ENCODE peak calls at places on chromosomes 1 and 21, in seven cellular contexts. E is Calu3; D is EL; C is fibroblast of the aortic adventitia; V is activated T-cell treated with anti-CD3 and anti-CD28 coated beads, Interleukin-2, amount 50 U/mL, for 72 hours; J is RWPE1; M is stimulated activated naive CD8-positive, alpha-beta T cell treated with anti-CD3 and anti-CD28 coated beads, Interleukin-15, amount 100 ng/mL, for 72 hours. K is an unnamed sample.

GRCh38 chr1:88104886-88105285 is 579.2 kb upstream of the PKN2 start:
- DNase-seq in E (no peak), D (no peak), C (no peak), V (no peak), J (no peak), M (no peak), K (no peak)

GRCh38 chr1:79437540-79437939 is 431.0 kb upstream of the ADGRL4 start:
- DNase-seq in E (no peak), D (no peak), C (no peak), V (no peak), J (no peak), M (no peak), K (no peak)

GRCh38 chr1:100791586-100791985 is 72.0 kb downstream of the VCAM1 start:
- DNase-seq in E (no peak), D (no peak), C (peak), V (no peak), J (no peak), M (no peak), K (no peak)

GRCh38 chr1:238153939-238154338 is 263.2 kb upstream of the ZP4 start:
- DNase-seq in E (no peak), D (no peak), C (no peak), V (no peak), J (no peak), M (no peak), K (no peak)

GRCh38 chr1:215932558-215932957 is 365.5 kb downstream of the KCTD3 start:
- DNase-seq in E (no peak), D (no peak), C (no peak), V (no peak), J (no peak), M (no peak), K (no peak)

GRCh38 chr1:93177991-93178390 is 2.2 kb downstream of the TMED5 start:
- DNase-seq in E (no peak), D (peak), C (peak), V (no peak), J (peak), M (no peak), K (no peak)

GRCh38 chr1:40309374-40310128 is 7.5 kb downstream of the COL9A2 start:
- DNase-seq in E (no peak), D (no peak), C (peak), V (no peak), J (no peak), M (no peak), K (no peak)

GRCh38 chr1:14304381-14304865 is 294.1 kb upstream of the KAZN start:
- DNase-seq in E (no peak), D (no peak), C (peak), V (no peak), J (no peak), M (no peak), K (no peak)

GRCh38 chr1:116193768-116194167 is 82.6 kb downstream of the MAB21L3 start:
- DNase-seq in E (no peak), D (no peak), C (no peak), V (no peak), J (no peak), M (no peak), K (no peak)

GRCh38 chr1:11882814-11883538 is 24.2 kb upstream of the NPPB start:
- DNase-seq in E (peak), D (no peak), C (no peak), V (no peak), J (no peak), M (no peak), K (no peak)

GRCh38 chr1:3910769-3911520 is 10.9 kb upstream of the C1orf174 start:
- DNase-seq in E (peak), D (peak), C (peak), V (peak), J (peak), M (peak), K (peak)

GRCh38 chr1:20165522-20165951 is 20.4 kb upstream of the UBXN10 start:
- DNase-seq in E (no peak), D (no peak), C (no peak), V (no peak), J (peak), M (no peak), K (peak)

GRCh38 chr1:110298991-110299390 is 40.2 kb upstream of the RBM15 start:
- DNase-seq in E (no peak), D (peak), C (no peak), V (no peak), J (no peak), M (no peak), K (no peak)

GRCh38 chr1:233614173-233614742 is 352 bp downstream of the KCNK1 start:
- DNase-seq in E (peak), D (peak), C (peak), V (no peak), J (peak), M (peak), K (no peak)

GRCh38 chr1:114854693-114855320 is at the start of gene SYCP1:
- DNase-seq in E (no peak), D (no peak), C (no peak), V (peak), J (no peak), M (no peak), K (no peak)

GRCh38 chr21:39125752-39126485 is 57.3 kb downstream of the PSMG1 start:
- DNase-seq in E (peak), D (peak), C (peak), V (peak), J (peak), M (no peak), K (peak)

GRCh38 chr1:111406325-111406768 is 21.2 kb downstream of the OVGP1 start:
- DNase-seq in E (peak), D (no peak), C (peak), V (peak), J (peak), M (peak), K (no peak)

GRCh38 chr1:51623025-51623424 is 6.1 kb downstream of the OSBPL9 start:
- DNase-seq in E (no peak), D (no peak), C (no peak), V (no peak), J (no peak), M (no peak), K (no peak)

GRCh38 chr21:40793057-40793456 is 53.9 kb downstream of the DSCAM start:
- DNase-seq in E (no peak), D (peak), C (no peak), V (no peak), J (no peak), M (no peak), K (no peak)

GRCh38 chr1:42334240-42335049 is 590 bp downstream of the FOXJ3 start:
- DNase-seq in E (peak), D (peak), C (peak), V (no peak), J (peak), M (no peak), K (no peak)

GRCh38 chr1:196180847-196181593 is 427.2 kb downstream of the KCNT2 start:
- DNase-seq in E (peak), D (peak), C (peak), V (no peak), J (peak), M (no peak), K (no peak)

GRCh38 chr1:55585402-55585792 is 370.2 kb upstream of the USP24 start:
- DNase-seq in E (no peak), D (no peak), C (no peak), V (no peak), J (no peak), M (no peak), K (no peak)

GRCh38 chr1:63817152-63817667 is 43.4 kb downstream of the ROR1 start:
- DNase-seq in E (peak), D (peak), C (peak), V (no peak), J (no peak), M (no peak), K (no peak)

GRCh38 chr1:225695578-225696332 is 42.8 kb upstream of the ENAH start:
- DNase-seq in E (no peak), D (no peak), C (no peak), V (no peak), J (no peak), M (no peak), K (no peak)

GRCh38 chr1:117095237-117095636 is 26.3 kb downstream of the TRIM45 start:
- DNase-seq in E (no peak), D (peak), C (peak), V (no peak), J (no peak), M (no peak), K (no peak)

K was measured in AML-193.